ENCODE peak calls at places on chromosomes 4 and X, in four cellular contexts. W, U, H and B are unnamed samples.

GRCh38 chrX:17553961-17554482 is 179.0 kb downstream of the NHS start:
- DNase-seq in W (no peak), U (no peak), H (no peak), B (no peak)

GRCh38 chr4:181225616-181226261 is 1017.5 kb upstream of the TENM3 start:
- DNase-seq in W (no peak), U (no peak), H (no peak), B (no peak)

GRCh38 chrX:133294126-133294525 is 76.0 kb upstream of the TFDP3 start:
- DNase-seq in W (no peak), U (no peak), H (no peak), B (no peak)

GRCh38 chrX:1673337-1673736 is 58.5 kb downstream of the ASMT start:
- DNase-seq in W (no peak), U (no peak), H (no peak), B (no peak)

GRCh38 chr4:11446156-11446811 is 17.6 kb upstream of the HS3ST1 start:
- DNase-seq in W (no peak), U (no peak), H (peak; percentile 64), B (no peak)

GRCh38 chr4:99148545-99148944 is 4.4 kb upstream of the ADH4 start:
- DNase-seq in W (no peak), U (no peak), H (no peak), B (no peak)

GRCh38 chr4:122099896-122100295 is 52.2 kb upstream of the BLTP1 start:
- DNase-seq in W (no peak), U (no peak), H (peak; percentile 73), B (no peak)

GRCh38 chr4:19944806-19945205 is 306.9 kb upstream of the SLIT2 start:
- DNase-seq in W (no peak), U (no peak), H (no peak), B (no peak)

GRCh38 chr4:153541426-153542096 is 75.4 kb downstream of the TMEM131L start:
- DNase-seq in W (no peak), U (no peak), H (peak; percentile 92), B (no peak)

GRCh38 chrX:115330498-115331138 is 41.1 kb downstream of the LUZP4 start:
- DNase-seq in W (no peak), U (peak; percentile 56), H (peak; percentile 70), B (no peak)

GRCh38 chr4:147707892-147708672 is 23.8 kb upstream of the ARHGAP10 start:
- DNase-seq in W (no peak), U (peak; percentile 53), H (peak; percentile 54), B (peak; percentile 9)

DNA sequence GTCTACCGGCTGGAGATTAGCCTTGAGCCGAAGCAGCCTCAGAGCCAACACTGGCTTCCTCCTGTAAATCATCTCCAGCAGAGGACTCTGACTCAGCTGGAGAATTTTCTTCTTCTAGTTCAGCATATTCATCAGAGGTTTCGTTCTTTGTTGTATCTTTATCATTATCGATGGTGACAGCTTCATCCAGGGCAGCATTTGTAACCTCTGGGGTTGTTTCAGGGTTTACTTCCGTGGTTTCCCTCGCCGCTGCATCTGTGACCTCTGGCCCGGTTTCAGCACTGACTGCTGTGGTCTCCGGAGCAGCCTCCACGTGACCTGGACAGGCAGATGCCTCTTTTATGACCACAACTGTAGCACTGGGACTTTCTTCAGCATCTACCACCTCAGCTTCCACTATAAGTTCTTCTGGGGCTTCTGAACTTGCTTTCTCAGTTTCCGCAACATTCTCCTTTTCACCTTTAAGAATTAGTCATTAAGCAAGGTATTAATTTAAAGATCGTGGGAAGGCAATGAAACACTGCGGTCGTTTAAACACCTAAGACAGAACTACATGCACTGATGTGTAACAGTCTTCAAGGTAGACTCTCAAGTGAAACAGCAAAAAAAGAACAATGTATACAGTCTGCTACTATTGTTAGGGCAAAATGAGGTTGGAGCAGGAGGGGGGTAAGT is 13.3 kb downstream of the MGARP start:
- DNase-seq in W (no peak), U (peak; percentile 78), H (peak; percentile 67), B (peak; percentile 63)
- H3K4me3 ChIP-seq in W (no peak overlapping the region), U (peak overlapping the region; percentile 41), H (peak overlapping the region; percentile 31), B (peak overlapping the region; percentile 40)

GRCh38 chr4:8741513-8742226 is 130.0 kb downstream of the HMX1 start:
- DNase-seq in W (no peak), U (peak; percentile 1), H (no peak), B (no peak)

GRCh38 chr4:8740666-8741395 is 130.8 kb downstream of the HMX1 start:
- DNase-seq in W (no peak), U (no peak), H (no peak), B (no peak)

GRCh38 chr4:8739357-8739756 is 132.3 kb downstream of the HMX1 start:
- DNase-seq in W (no peak), U (no peak), H (no peak), B (no peak)

GRCh38 chr4:8738471-8738931 is 133.1 kb downstream of the HMX1 start:
- DNase-seq in W (no peak), U (no peak), H (no peak), B (no peak)

GRCh38 chr4:8739820-8740665 is 131.6 kb downstream of the HMX1 start:
- DNase-seq in W (no peak), U (no peak), H (no peak), B (no peak)
- H3K4me3 ChIP-seq in W (no peak overlapping the region), U (no peak overlapping the region), H (no peak overlapping the region), B (no peak overlapping the region)

DNA sequence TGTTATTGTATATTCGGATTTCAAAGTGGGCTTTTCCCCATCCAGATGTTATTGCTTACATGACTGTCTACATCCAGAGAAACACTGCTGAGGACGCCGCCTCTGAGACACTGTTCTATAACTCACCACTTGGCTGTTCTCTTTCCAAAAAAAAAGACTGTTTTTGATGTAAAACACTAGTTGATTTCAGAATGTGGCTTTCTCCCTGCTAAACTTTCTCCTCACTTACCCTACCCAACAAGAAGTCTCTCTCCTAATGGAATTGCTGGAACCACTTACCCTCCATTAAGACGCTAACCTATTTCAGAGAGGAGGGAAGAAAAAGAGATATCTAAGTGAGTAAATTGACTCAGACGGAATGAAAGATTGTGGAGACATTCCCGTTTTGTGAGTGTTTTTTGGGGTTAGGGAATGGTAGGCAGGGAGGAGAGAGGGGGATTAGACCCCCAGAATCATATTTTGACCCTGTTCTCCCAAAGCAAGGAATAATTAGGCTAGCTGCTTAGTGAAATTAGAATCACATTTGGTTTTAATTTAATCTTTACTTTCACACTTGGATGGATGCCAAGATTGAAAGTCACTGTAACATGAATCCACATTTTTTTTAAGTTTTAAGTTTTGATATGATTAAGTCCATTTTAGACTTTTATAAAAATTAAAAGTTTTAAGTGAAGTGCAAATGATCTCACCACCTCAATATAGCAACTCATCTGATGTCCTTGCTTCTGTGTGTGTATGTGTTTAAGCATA is 174.9 kb downstream of the CHIC2 start:
- DNase-seq in W (no peak), U (no peak), H (no peak), B (no peak)
- H3K4me3 ChIP-seq in W (no peak overlapping the region), U (no peak overlapping the region), H (no peak overlapping the region), B (no peak overlapping the region)

DNA sequence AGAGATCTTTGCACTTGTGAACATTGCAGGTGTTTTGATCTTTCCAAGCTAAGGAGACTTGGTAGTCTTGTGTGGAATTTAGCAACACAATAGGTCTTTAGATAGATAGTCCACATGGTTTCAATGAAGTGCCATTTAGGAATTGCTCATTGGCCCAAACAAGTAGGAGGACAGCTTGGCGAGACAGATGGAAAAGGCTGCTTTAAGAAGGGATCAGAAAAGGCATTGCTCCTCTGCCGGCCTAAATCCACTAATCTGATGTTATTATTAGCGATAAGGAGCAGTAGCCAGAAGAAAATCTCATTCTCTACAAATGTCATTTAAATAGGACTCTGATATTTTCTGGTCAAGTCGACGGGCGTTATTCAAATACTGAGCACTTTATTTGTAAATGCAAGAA is 99.7 kb downstream of the AFF2 start:
- DNase-seq in W (no peak), U (no peak), H (no peak), B (no peak)
- H3K4me3 ChIP-seq in W (no peak overlapping the region), U (no peak overlapping the region), H (no peak overlapping the region), B (no peak overlapping the region)

DNA sequence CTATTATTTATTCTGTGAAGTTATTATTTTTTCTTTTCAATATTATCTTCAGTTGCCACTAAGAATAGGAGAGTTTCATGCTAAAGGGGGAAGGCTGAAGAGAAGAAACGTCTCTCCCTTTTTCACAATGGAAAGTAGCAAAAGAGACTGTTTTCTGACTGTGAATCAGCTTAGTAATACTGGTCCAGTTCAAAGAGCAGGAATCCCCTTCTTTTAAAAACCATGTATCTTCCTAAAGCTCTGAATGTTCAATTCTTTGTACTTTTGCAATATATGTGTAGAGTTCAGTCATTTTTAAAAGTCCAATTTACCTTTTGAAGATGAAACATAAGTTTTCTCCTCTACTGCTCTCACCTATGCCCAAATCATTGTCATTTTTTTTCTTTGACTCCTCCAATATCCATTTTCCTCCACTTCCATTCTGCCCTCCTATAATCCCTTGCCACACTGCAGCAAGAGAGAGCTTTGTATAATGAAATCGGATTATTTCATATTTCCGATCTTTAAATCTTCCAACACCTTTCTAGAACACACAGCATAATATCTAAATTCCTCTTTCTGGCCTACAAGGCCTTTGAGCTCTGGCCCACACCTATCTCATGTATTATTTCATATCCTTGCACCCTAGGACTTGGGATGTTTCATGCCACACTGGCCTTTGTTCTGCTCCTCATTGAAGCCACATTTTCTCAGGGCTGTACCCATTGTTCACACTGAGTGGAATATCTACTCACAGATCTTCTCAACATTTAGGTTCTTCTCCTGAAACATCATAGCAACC is 195.3 kb downstream of the CAMK2D start:
- DNase-seq in W (no peak), U (no peak), H (no peak), B (no peak)
- H3K4me3 ChIP-seq in W (no peak overlapping the region), U (no peak overlapping the region), H (no peak overlapping the region), B (no peak overlapping the region)

GRCh38 chr4:48396043-48396442 is 54.7 kb downstream of the SLAIN2 start:
- DNase-seq in W (no peak), U (no peak), H (no peak), B (no peak)
- H3K4me3 ChIP-seq in W (no peak overlapping the region), U (no peak overlapping the region), H (no peak overlapping the region), B (no peak overlapping the region)

DNA sequence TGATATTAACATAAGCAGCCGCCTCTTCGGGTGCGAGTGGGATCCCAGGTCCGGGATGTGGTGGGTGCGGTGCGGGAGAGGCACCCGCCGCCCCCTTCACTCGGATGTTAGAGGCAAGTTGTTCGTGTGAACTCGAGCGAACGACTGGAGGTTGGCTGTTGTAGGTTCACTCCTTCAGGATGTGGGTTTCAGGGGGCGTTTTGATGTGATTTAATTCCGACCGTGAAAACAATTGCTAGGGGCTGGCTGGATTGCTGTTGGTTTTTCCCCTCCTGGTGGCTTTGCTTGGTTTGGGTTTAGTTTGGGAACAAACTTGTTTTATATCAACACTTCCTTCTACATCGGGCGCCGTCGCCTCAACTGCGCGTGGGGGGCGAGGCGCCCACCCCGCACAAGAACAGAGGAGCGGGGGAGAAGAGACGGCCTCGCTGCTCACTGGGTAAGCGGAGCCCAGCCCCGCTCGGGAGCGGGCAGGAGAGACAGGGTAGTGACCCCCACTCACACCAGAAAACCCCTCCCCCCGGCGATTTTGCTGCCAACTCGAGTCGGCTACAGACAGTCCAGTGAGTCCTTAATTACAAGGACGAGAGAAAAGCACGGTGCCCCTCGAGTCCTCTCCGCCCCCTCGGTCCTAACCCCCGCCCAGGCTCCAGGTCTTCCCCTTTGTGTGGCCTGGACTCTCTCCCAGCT is 3.0 kb upstream of the LEF1 start:
- DNase-seq in W (no peak), U (no peak), H (peak; percentile 22), B (peak; percentile 47)
- H3K4me3 ChIP-seq in W (peak overlapping the region; percentile 21), U (no peak overlapping the region), H (no peak overlapping the region), B (peak overlapping the region; percentile 69)

GRCh38 chrX:150163956-150164726 is 199.0 kb upstream of the MAMLD1 start:
- DNase-seq in W (no peak), U (no peak), H (no peak), B (no peak)

GRCh38 chrX:150163181-150163930 is 199.8 kb upstream of the MAMLD1 start:
- DNase-seq in W (no peak), U (no peak), H (no peak), B (no peak)

GRCh38 chrX:150165776-150166610 is 197.1 kb upstream of the MAMLD1 start:
- DNase-seq in W (no peak), U (no peak), H (no peak), B (no peak)

GRCh38 chrX:150164971-150165605 is 198.0 kb upstream of the MAMLD1 start:
- DNase-seq in W (no peak), U (no peak), H (peak; percentile 14), B (no peak)

GRCh38 chrX:150167482-150168324 is 195.4 kb upstream of the MAMLD1 start:
- DNase-seq in W (no peak), U (no peak), H (no peak), B (no peak)
- H3K4me3 ChIP-seq in W (no peak overlapping the region), U (no peak overlapping the region), H (no peak overlapping the region), B (no peak overlapping the region)